ENCODE peak calls at places on chromosomes 13 and 19, in ten cellular contexts. Z is epithelial cell of esophagus; U is retinal pigment epithelial cell; C is GM18507; X is stimulated activated CD8-positive, alpha-beta memory T cell treated with anti-CD3 and anti-CD28 coated beads, Interleukin-2, amount 100 ng/mL, for 48 hours; Q is left ventricle myocardium inferior; V is PC-3; F is D341Med; M is stimulated activated CD4-positive, alpha-beta T cell treated with anti-CD3 and anti-CD28 coated beads, Interleukin-15, amount 100 ng/mL, for 1 hour; G is neural crest cell. N is an unnamed sample.

GRCh38 chr13:102402292-102402691 is 444 bp upstream of the FGF14 start:
- DNase-seq in Z (peak), U (peak), C (no peak), X (peak), Q (peak), V (no peak), F (peak), M (no peak), G (peak), N (no peak)

GRCh38 chr19:6958786-6959185 is 62.4 kb downstream of the MBD3L2B start:
- DNase-seq in Z (no peak), U (no peak), C (no peak), X (no peak), Q (no peak), V (no peak), F (no peak), M (no peak), G (no peak), N (no peak)

GRCh38 chr19:47714339-47714738 is 1.1 kb downstream of the EHD2 start:
- DNase-seq in Z (no peak), U (no peak), C (no peak), X (no peak), Q (no peak), V (no peak), F (no peak), M (no peak), G (no peak), N (no peak)

GRCh38 chr19:30165228-30165813 is 206.9 kb upstream of the ZNF536 start:
- DNase-seq in Z (no peak), U (no peak), C (no peak), X (no peak), Q (no peak), V (no peak), F (peak), M (no peak), G (no peak), N (no peak)

GRCh38 chr13:59094149-59094548 is 1069.6 kb downstream of the DIAPH3 start:
- DNase-seq in Z (no peak), U (no peak), C (no peak), X (no peak), Q (no peak), V (peak), F (no peak), M (no peak), G (no peak), N (no peak)

GRCh38 chr19:40719414-40719894 is 2.5 kb downstream of the ITPKC start:
- DNase-seq in Z (no peak), U (no peak), C (no peak), X (no peak), Q (no peak), V (no peak), F (no peak), M (no peak), G (no peak), N (no peak)

GRCh38 chr19:39916851-39917396 is 17.5 kb downstream of the FCGBP start:
- DNase-seq in Z (no peak), U (no peak), C (no peak), X (no peak), Q (no peak), V (no peak), F (no peak), M (no peak), G (no peak), N (no peak)

GRCh38 chr13:43472344-43472743 is 314.4 kb downstream of the ENOX1 start:
- DNase-seq in Z (no peak), U (no peak), C (no peak), X (no peak), Q (no peak), V (no peak), F (no peak), M (no peak), G (no peak), N (no peak)

GRCh38 chr13:27565818-27566217 is 54.5 kb downstream of the LNX2 start:
- DNase-seq in Z (no peak), U (no peak), C (no peak), X (no peak), Q (no peak), V (no peak), F (no peak), M (no peak), G (no peak), N (no peak)

GRCh38 chr19:42198676-42199439 is 18.6 kb downstream of the DEDD2 start:
- DNase-seq in Z (no peak), U (no peak), C (no peak), X (no peak), Q (no peak), V (no peak), F (no peak), M (peak), G (no peak), N (no peak)

GRCh38 chr13:110168999-110169933 is 137.7 kb downstream of the COL4A1 start:
- DNase-seq in Z (no peak), U (no peak), C (no peak), X (no peak), Q (no peak), V (no peak), F (no peak), M (no peak), G (no peak), N (no peak)

GRCh38 chr19:1929051-1929742 is 11.8 kb upstream of the CSNK1G2 start:
- DNase-seq in Z (peak), U (no peak), C (no peak), X (peak), Q (peak), V (peak), F (peak), M (peak), G (peak), N (peak)

GRCh38 chr13:41945926-41946325 is 15.0 kb downstream of the VWA8 start:
- DNase-seq in Z (no peak), U (no peak), C (no peak), X (no peak), Q (no peak), V (no peak), F (no peak), M (no peak), G (no peak), N (no peak)

GRCh38 chr13:94683426-94683825 is 28.9 kb downstream of the SOX21 start:
- DNase-seq in Z (no peak), U (no peak), C (no peak), X (no peak), Q (no peak), V (no peak), F (no peak), M (no peak), G (no peak), N (no peak)

GRCh38 chr19:48111280-48111679 is 663 bp upstream of the PLA2G4C start:
- DNase-seq in Z (no peak), U (no peak), C (no peak), X (no peak), Q (no peak), V (no peak), F (no peak), M (no peak), G (no peak), N (no peak)

GRCh38 chr13:107790360-107790759 is 425.0 kb downstream of the LIG4 start:
- DNase-seq in Z (no peak), U (no peak), C (no peak), X (no peak), Q (no peak), V (no peak), F (no peak), M (no peak), G (no peak), N (no peak)

GRCh38 chr13:33321686-33322473 is 36.3 kb upstream of the STARD13 start:
- DNase-seq in Z (no peak), U (no peak), C (no peak), X (no peak), Q (no peak), V (no peak), F (no peak), M (no peak), G (no peak), N (no peak)

GRCh38 chr19:35262101-35262761 is 6.5 kb upstream of the USF2 start:
- DNase-seq in Z (no peak), U (no peak), C (no peak), X (no peak), Q (no peak), V (no peak), F (peak), M (no peak), G (no peak), N (no peak)

GRCh38 chr13:113630804-113631203 is 27.2 kb downstream of the ATP4B start:
- DNase-seq in Z (no peak), U (no peak), C (no peak), X (no peak), Q (peak), V (no peak), F (no peak), M (no peak), G (no peak), N (no peak)

GRCh38 chr19:46878613-46879375 is 18.0 kb downstream of the ARHGAP35 start:
- DNase-seq in Z (no peak), U (peak), C (no peak), X (no peak), Q (no peak), V (peak), F (no peak), M (no peak), G (no peak), N (no peak)

GRCh38 chr19:19860756-19861390 is 4.8 kb upstream of the ZNF253 start:
- DNase-seq in Z (peak), U (no peak), C (no peak), X (peak), Q (no peak), V (no peak), F (no peak), M (no peak), G (no peak), N (peak)

GRCh38 chr13:114099918-114100445 is 32.4 kb downstream of the RASA3 start:
- DNase-seq in Z (peak), U (no peak), C (no peak), X (no peak), Q (no peak), V (peak), F (no peak), M (no peak), G (no peak), N (no peak)

GRCh38 chr13:24264976-24265375 is 44.4 kb upstream of the C1QTNF9 start:
- DNase-seq in Z (peak), U (no peak), C (no peak), X (peak), Q (no peak), V (no peak), F (no peak), M (peak), G (no peak), N (no peak)

GRCh38 chr19:41554902-41555301 is 21.1 kb upstream of the CEACAM21 start:
- DNase-seq in Z (no peak), U (no peak), C (no peak), X (no peak), Q (no peak), V (no peak), F (no peak), M (no peak), G (no peak), N (no peak)

GRCh38 chr19:6718741-6719539 is 1.5 kb downstream of the C3 start:
- DNase-seq in Z (no peak), U (no peak), C (no peak), X (no peak), Q (no peak), V (peak), F (peak), M (no peak), G (no peak), N (no peak)